ENCODE peak calls at places on chromosomes 11 and 22, in seven cellular contexts. Q, M, Y, O, X, U and L are unnamed samples. For H3K4me1, the result is how much of the 10 kb centered on the place peaks cover.

GRCh38 chr11:2550606-2550970 is 105.8 kb downstream of the KCNQ1 start:
- DNase-seq in U (no peak), O (no peak), X (peak), M (no peak), Q (peak), Y (no peak), L (peak)

GRCh38 chr22:44712156-44712555 is 10.2 kb downstream of the PRR5 start:
- DNase-seq in Y (no peak), X (no peak), U (no peak), Q (no peak), O (no peak), M (no peak), L (no peak)

GRCh38 chr22:27800250-27801131 is 1.1 kb downstream of the MN1 start:
- DNase-seq in Y (no peak), U (peak), O (no peak), X (no peak), Q (no peak), M (no peak), L (peak)

GRCh38 chr11:111298466-111299110 is at the start of gene POU2AF3:
- DNase-seq in M (no peak), O (no peak), Y (no peak), U (no peak), X (peak), Q (no peak), L (peak)

GRCh38 chr11:86551693-86552092 is 120.7 kb downstream of the ME3 start:
- DNase-seq in M (no peak), Q (no peak), Y (no peak), X (no peak), U (no peak), O (no peak), L (no peak)

GRCh38 chr11:113134605-113135004 is 173.4 kb downstream of the NCAM1 start:
- DNase-seq in Y (no peak), M (no peak), U (no peak), O (no peak), Q (no peak), X (no peak), L (no peak)

GRCh38 chr11:90243534-90243933 is 20.7 kb upstream of the CHORDC1 start:
- DNase-seq in M (no peak), Y (no peak), X (no peak), O (no peak), Q (no peak), U (no peak), L (no peak)

GRCh38 chr11:17722000-17722643 is 2.8 kb downstream of the MYOD1 start:
- DNase-seq in U (peak), Q (no peak), Y (no peak), X (no peak), O (no peak), M (peak), L (no peak)

GRCh38 chr22:21020802-21021429 is 6.0 kb downstream of the P2RX6 start:
- DNase-seq in X (no peak), M (peak), U (peak), O (no peak), Y (no peak), Q (no peak), L (no peak)

GRCh38 chr22:48756146-48757111 is 1071.2 kb downstream of the BRD1 start:
- DNase-seq in X (peak), M (no peak), Y (peak), O (no peak), U (no peak), Q (peak), L (no peak)

GRCh38 chr22:22748297-22748743 is 103.9 kb downstream of the GGTLC2 start:
- DNase-seq in M (no peak), O (peak), Y (no peak), U (peak), Q (peak), X (no peak), L (peak)

GRCh38 chr11:76314741-76315090 is 66.2 kb downstream of the THAP12 start:
- DNase-seq in M (no peak), X (no peak), Q (no peak), U (no peak), Y (no peak), O (no peak), L (no peak)

GRCh38 chr11:69867076-69868002 is 48.1 kb upstream of the FGF3 start:
- DNase-seq in U (no peak), M (no peak), X (no peak), Y (peak), Q (no peak), O (no peak), L (no peak)

GRCh38 chr22:26330971-26331625 is 98.0 kb upstream of the ASPHD2 start:
- DNase-seq in M (peak), X (peak), Y (no peak), U (peak), Q (peak), O (peak), L (no peak)

GRCh38 chr11:18046116-18046777 is at the start of gene TPH1:
- DNase-seq in O (no peak), Y (no peak), M (no peak), Q (peak), U (peak), X (no peak), L (peak)

GRCh38 chr22:47686594-47687363 is 924.3 kb downstream of the TBC1D22A start:
- DNase-seq in X (no peak), U (no peak), Q (no peak), M (no peak), O (no peak), Y (no peak), L (no peak)

GRCh38 chr11:128298271-128298670 is 289.1 kb downstream of the ETS1 start:
- DNase-seq in Q (no peak), Y (no peak), X (no peak), U (no peak), O (no peak), M (no peak), L (no peak)

GRCh38 chr11:66069715-66070603 is at the start of gene PACS1:
- DNase-seq in X (peak), Q (peak), Y (peak), O (peak), M (peak), U (peak), L (peak)

GRCh38 chr11:48013269-48013901 is 33.0 kb downstream of the PTPRJ start:
- DNase-seq in X (peak), O (no peak), Y (no peak), U (no peak), Q (peak), M (peak), L (no peak)

GRCh38 chr11:17703951-17704350 is 15.4 kb upstream of the MYOD1 start:
- DNase-seq in O (no peak), Q (no peak), Y (no peak), U (peak), M (no peak), X (no peak), L (no peak)

GRCh38 chr11:121451982-121452608 is at the start of gene SORL1:
- DNase-seq in O (peak), Y (no peak), M (peak), Q (peak), X (peak), U (peak), L (peak)

GRCh38 chr11:14618060-14618459 is 25.5 kb upstream of the PDE3B start:
- DNase-seq in Y (no peak), Q (no peak), U (no peak), O (no peak), X (no peak), M (no peak), L (no peak)

GRCh38 chr22:48923165-48923875 is 904.4 kb downstream of the BRD1 start:
- DNase-seq in Q (no peak), U (no peak), Y (no peak), M (no peak), O (no peak), X (peak), L (no peak)

GRCh38 chr22:23518381-23519187 is 61.5 kb downstream of the IGLL1 start:
- DNase-seq in O (no peak), Q (no peak), X (no peak), U (no peak), M (no peak), Y (no peak), L (no peak)

GRCh38 chr11:70477607-70478006 is 79.3 kb downstream of the CTTN start:
- DNase-seq in X (no peak), U (no peak), Q (no peak), M (no peak), Y (no peak), O (no peak), L (no peak)

DNA sequence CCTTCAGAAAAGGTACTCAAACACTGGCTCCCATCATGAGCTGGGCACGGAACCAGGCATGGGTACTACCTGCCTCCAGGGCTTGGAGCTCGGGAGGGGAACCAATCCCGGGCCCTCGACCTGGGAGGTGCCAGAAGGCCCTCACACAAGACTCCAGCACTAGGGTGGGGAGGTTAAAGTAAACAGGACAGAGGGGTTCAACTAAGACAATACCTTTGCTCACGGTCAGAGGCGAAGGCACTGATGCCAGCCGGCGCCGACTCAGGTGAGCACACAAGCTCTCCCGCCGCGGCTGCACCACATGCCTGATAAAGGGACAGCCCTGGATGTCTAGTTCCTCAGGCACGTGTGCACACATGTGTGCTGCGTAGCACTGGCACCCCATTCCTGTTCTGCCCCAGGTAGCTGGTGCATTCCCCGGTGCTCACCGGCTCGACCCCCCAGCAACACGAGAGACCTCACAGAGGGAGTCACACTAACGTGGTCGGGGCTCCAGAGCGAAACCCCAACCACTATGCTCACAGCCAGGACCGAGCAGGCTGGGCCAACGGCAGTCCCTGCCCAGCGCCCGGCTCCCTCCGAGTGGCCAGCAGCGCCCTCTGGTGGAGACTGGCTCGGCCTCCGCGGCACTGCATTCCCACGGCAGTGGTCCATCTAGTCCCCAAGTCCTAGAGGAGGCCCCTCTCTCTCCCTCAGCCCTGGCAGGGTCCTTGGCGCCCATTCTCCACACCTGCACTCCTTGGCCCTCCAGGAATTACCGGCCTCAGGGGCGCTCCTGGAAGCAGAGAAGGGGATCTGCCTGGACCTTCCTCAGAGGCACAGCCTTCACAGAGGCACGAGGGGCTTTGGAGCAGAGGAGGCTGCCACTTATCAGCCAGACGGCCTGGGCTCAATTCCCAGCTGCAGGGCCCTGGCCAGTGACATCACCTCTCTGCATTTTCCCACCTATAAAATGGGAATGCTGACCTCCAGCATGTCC is 28.8 kb upstream of the MOB2 start:
- DNase-seq in O (peak), U (peak), Q (peak), Y (no peak), X (peak), M (peak), L (peak)
- H3K4me1 ChIP-seq in O (under half), U (under half), Q (under half), Y (half or more), X (under half), M (under half), L (under half)

GRCh38 chr22:19522190-19522880 is 1.9 kb downstream of the CLDN5 start:
- DNase-seq in Y (peak), O (no peak), U (peak), Q (no peak), M (no peak), X (no peak), L (no peak)
- H3K4me3 ChIP-seq in Y (peak), O (peak), U (no peak), Q (peak), M (no peak), X (peak), L (peak)

DNA sequence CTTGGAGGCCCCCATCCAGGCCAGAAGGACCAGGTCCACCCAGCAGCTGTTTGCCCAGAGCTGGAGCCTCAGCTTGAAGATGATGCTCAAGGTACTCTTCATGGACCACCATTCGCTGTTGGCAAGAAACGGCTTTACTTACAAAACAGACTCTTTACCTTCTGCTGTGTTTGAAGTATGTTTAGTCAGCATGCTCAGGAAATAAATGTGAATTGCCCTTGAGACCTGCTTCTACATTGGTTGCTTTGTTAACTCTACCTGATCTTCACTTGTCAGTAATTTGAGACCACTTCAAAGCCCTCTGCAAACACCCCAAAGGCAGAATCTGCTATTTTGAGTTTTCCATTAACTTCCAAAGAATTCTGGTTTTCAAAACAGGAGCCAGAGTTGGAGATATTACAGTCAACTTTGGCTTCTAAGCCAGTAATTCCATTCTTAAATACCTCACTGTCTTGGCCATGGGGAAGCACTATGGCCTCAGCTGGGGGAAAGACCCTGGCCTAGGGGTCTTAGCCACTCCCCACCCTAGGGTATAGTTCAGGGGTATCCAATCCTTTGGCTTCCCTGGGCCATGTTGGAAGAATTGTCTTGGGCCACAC is 2.7 kb downstream of the UQCR10 start:
- DNase-seq in O (no peak), Q (no peak), U (no peak), X (no peak), Y (no peak), M (no peak), L (no peak)
- TF ChIP-seq EP300 in O (no peak), Q (no peak), U (no peak), X (no peak), Y (no peak), M (no peak), L (no peak)

DNA sequence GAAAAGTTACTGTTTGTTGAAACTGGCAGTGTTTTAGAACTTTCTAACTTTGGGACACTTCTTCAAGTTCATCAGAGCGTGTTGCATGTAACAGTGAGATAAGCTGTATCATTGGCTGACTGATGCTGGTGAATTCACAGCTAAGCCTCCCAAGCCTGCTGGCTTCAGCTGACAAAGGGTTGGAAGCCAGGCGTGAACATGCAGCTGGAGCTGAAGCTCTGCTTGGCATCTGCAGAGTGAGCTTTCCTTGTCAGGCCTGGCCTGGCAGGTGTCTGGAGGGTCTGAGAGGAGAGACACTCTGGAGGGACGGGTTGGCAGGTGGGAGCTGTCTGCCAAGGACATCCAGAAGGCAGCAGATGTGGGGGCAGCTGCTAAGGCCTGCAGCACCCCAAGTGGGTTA is 1.5 kb downstream of the AMPD3 start:
- DNase-seq in M (no peak), O (no peak), X (no peak), Y (no peak), U (peak), Q (no peak), L (no peak)
- H3K4me1 ChIP-seq in M (under half), O (under half), X (under half), Y (under half), U (under half), Q (under half), L (under half)

GRCh38 chr11:68257477-68258362 is 14.1 kb downstream of the C11orf24 start:
- DNase-seq in U (peak), M (peak), Q (peak), Y (peak), O (peak), X (peak), L (peak)
- H3K4me3 ChIP-seq in U (no peak), M (no peak), Q (no peak), Y (peak), O (no peak), X (peak), L (no peak)

GRCh38 chr11:93005239-93005638 is 35.8 kb downstream of the MTNR1B start:
- DNase-seq in Y (no peak), M (no peak), X (no peak), U (no peak), O (no peak), Q (no peak), L (no peak)
- TF ChIP-seq EP300 in Y (no peak), M (no peak), X (no peak), U (no peak), O (no peak), Q (no peak), L (no peak)

DNA sequence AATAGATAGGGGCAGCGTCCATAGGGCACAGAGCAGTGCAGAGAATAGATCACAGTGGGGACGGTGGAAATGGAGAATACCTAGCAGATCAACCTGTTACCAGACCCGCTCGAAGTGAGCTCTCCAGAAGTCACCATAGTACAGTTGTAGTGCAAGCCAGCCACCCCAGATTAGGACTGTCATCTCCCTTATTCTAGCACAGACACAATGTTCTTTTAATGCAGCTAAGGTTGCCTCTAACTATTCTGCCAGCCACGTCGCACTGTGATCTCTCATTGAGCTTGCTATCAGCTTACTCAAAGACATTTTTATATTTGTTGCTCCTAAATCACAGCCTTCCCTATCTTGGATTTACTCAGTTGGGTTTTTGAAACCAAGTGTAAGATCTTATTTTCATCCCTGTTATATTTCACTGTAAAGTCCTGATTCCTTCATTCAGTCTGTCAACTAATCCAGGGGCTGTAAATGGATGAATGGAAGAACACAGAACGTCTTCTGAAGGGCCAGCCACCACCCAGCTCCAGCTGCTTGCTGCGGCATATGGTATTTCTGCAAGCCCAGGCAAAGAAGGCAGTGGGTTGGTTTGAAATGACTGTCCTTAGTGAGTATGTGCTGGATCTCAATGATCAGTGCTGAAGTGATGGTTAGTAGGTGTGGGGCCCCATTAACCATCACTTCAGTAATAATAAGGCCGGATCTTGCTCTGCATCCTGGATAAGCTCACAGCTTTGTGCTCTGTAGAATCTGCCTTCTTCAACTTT is 3.4 kb downstream of the PARVA start:
- DNase-seq in O (no peak), M (no peak), U (no peak), X (no peak), Q (no peak), Y (no peak), L (no peak)
- H3K4me1 ChIP-seq in O (under half), M (under half), U (under half), X (under half), Q (under half), Y (under half), L (under half)